ENCODE peak calls at places on chromosome 6, in nine cellular contexts. X, Y, S, P, D, J, L, G and U are unnamed samples.

GRCh38 chr6:157613011-157613522 is 210.0 kb upstream of the SNX9 start:
- DNase-seq in Y (no peak), P (no peak), X (no peak), D (no peak), G (no peak), S (peak), L (no peak), J (no peak), U (no peak)

GRCh38 chr6:159692303-159693127 is 526 bp downstream of the SOD2 start:
- DNase-seq in S (peak), P (peak), G (peak), D (peak), X (peak), J (peak), L (peak), Y (peak), U (peak)

GRCh38 chr6:84645563-84646266 is 118.7 kb downstream of the TBX18 start:
- DNase-seq in Y (no peak), S (no peak), J (no peak), L (no peak), X (no peak), G (no peak), D (no peak), P (no peak), U (no peak)

GRCh38 chr6:113526553-113526952 is 330.6 kb upstream of the MARCKS start:
- DNase-seq in P (no peak), D (no peak), J (no peak), X (no peak), G (no peak), S (no peak), L (no peak), Y (no peak), U (no peak)

GRCh38 chr6:29917843-29918242 is 24.5 kb upstream of the HLA-A start:
- DNase-seq in X (no peak), P (no peak), S (no peak), G (no peak), L (no peak), D (no peak), J (no peak), Y (no peak), U (no peak)

GRCh38 chr6:131430531-131430930 is 142.5 kb upstream of the ARG1 start:
- DNase-seq in X (no peak), G (no peak), P (no peak), Y (no peak), J (no peak), L (no peak), S (no peak), D (no peak), U (no peak)

GRCh38 chr6:44738652-44739141 is 351.2 kb downstream of the CDC5L start:
- DNase-seq in L (no peak), X (no peak), P (no peak), G (no peak), D (no peak), Y (no peak), J (no peak), S (no peak), U (no peak)

GRCh38 chr6:125952764-125953501 is 3.6 kb upstream of the HINT3 start:
- DNase-seq in S (no peak), X (no peak), G (no peak), J (no peak), L (no peak), Y (no peak), P (no peak), D (peak), U (peak)

GRCh38 chr6:44855562-44856494 is 468.3 kb downstream of the CDC5L start:
- DNase-seq in P (no peak), G (no peak), S (no peak), X (no peak), Y (no peak), J (no peak), L (no peak), D (no peak), U (no peak)

GRCh38 chr6:129644567-129645015 is 65.4 kb downstream of the ARHGAP18 start:
- DNase-seq in J (no peak), D (no peak), L (no peak), S (no peak), Y (no peak), X (no peak), G (no peak), P (no peak), U (no peak)

GRCh38 chr6:117605169-117605826 is 3.0 kb upstream of the GOPC start:
- DNase-seq in L (no peak), J (peak), G (no peak), X (peak), S (peak), Y (no peak), D (peak), P (no peak), U (peak)

GRCh38 chr6:133730881-133731280 is 158.0 kb upstream of the TCF21 start:
- DNase-seq in Y (no peak), J (no peak), L (no peak), G (no peak), S (no peak), D (no peak), X (no peak), P (no peak), U (no peak)

GRCh38 chr6:33335916-33336315 is 18.4 kb upstream of the ZBTB22 start:
- DNase-seq in L (no peak), G (no peak), P (no peak), J (no peak), Y (no peak), S (no peak), X (no peak), D (no peak), U (no peak)

GRCh38 chr6:107443066-107443903 is 16.1 kb downstream of the PDSS2 start:
- DNase-seq in S (no peak), J (no peak), D (no peak), G (no peak), Y (no peak), L (no peak), P (no peak), X (no peak), U (no peak)

GRCh38 chr6:38115633-38116022 is 296.1 kb downstream of the ZFAND3 start:
- DNase-seq in X (no peak), Y (no peak), D (no peak), L (no peak), S (no peak), J (no peak), P (no peak), G (no peak), U (no peak)

GRCh38 chr6:53361549-53362031 is 12.8 kb upstream of the ELOVL5 start:
- DNase-seq in G (peak), D (no peak), Y (no peak), X (no peak), J (peak), L (no peak), S (no peak), P (no peak), U (peak)

GRCh38 chr6:138093632-138094031 is 13.6 kb downstream of the PERP start:
- DNase-seq in S (no peak), J (no peak), G (no peak), X (no peak), Y (no peak), L (no peak), P (no peak), D (no peak), U (no peak)

GRCh38 chr6:163085861-163086562 is 328.5 kb upstream of the QKI start:
- DNase-seq in L (no peak), Y (no peak), S (no peak), P (no peak), D (no peak), X (no peak), G (no peak), J (no peak), U (no peak)

GRCh38 chr6:93418448-93419303 is 683 bp downstream of the EPHA7 start:
- DNase-seq in X (peak), P (peak), Y (no peak), D (peak), G (no peak), S (no peak), J (no peak), L (no peak), U (peak)

GRCh38 chr6:114690625-114691024 is 347.8 kb upstream of the HS3ST5 start:
- DNase-seq in D (no peak), Y (no peak), J (no peak), X (no peak), S (no peak), L (no peak), G (no peak), P (no peak), U (no peak)

GRCh38 chr6:27183082-27183832 is 64.2 kb upstream of the PRSS16 start:
- DNase-seq in P (no peak), Y (no peak), X (no peak), J (no peak), G (no peak), D (no peak), S (no peak), L (no peak), U (no peak)

GRCh38 chr6:81834141-81834621 is 81.7 kb upstream of the TENT5A start:
- DNase-seq in D (peak), G (no peak), L (no peak), J (no peak), Y (no peak), P (no peak), S (no peak), X (no peak), U (no peak)

GRCh38 chr6:117840541-117840983 is 66.5 kb upstream of the SLC35F1 start:
- DNase-seq in D (no peak), J (no peak), Y (no peak), P (no peak), G (no peak), X (no peak), S (peak), L (no peak), U (no peak)

GRCh38 chr6:68008445-68008844 is 626.6 kb upstream of the ADGRB3 start:
- DNase-seq in P (no peak), G (no peak), S (no peak), J (no peak), D (no peak), L (no peak), X (no peak), Y (no peak), U (no peak)

GRCh38 chr6:112144145-112144926 is 56.9 kb downstream of the FAM229B start:
- DNase-seq in G (no peak), S (no peak), P (no peak), Y (no peak), D (no peak), L (no peak), J (no peak), X (no peak), U (no peak)

GRCh38 chr6:21001736-21002135 is 467.5 kb downstream of the CDKAL1 start:
- DNase-seq in P (no peak), J (no peak), L (no peak), Y (no peak), S (no peak), D (no peak), X (no peak), G (no peak), U (no peak)

GRCh38 chr6:22754111-22754510 is 184.7 kb downstream of the HDGFL1 start:
- DNase-seq in X (no peak), J (no peak), S (no peak), G (no peak), D (no peak), Y (no peak), L (no peak), P (no peak), U (no peak)

GRCh38 chr6:37985355-37985754 is 165.8 kb downstream of the ZFAND3 start:
- DNase-seq in J (no peak), X (no peak), L (no peak), S (no peak), G (no peak), Y (no peak), P (no peak), D (no peak), U (peak)

GRCh38 chr6:111096246-111096645 is 8.9 kb downstream of the SLC16A10 start:
- DNase-seq in S (no peak), J (peak), P (no peak), D (peak), X (peak), Y (no peak), G (peak), L (no peak), U (peak)